ENCODE peak calls at places on chromosomes 13 and 19, in seven cellular contexts. R is stimulated activated CD8-positive, alpha-beta memory T cell treated with anti-CD3 and anti-CD28 coated beads, Interleukin-4, amount 100 ng/mL, for 48 hours; L is lower lobe of right lung; Z is HEK293T; N is endothelial cell; U is effector CD4-positive, alpha-beta T cell; X is RWPE1. B is an unnamed sample.

GRCh38 chr13:53784331-53784730 is 755.7 kb downstream of the OLFM4 start:
- DNase-seq in N (no peak), L (no peak), U (no peak), X (no peak), R (no peak), Z (no peak), B (no peak)

GRCh38 chr13:101618440-101619187 is 166.1 kb downstream of the ITGBL1 start:
- DNase-seq in R (no peak), X (no peak), L (no peak), Z (no peak), N (no peak), U (no peak), B (no peak)

GRCh38 chr19:42114412-42114811 is 17.8 kb downstream of the POU2F2 start:
- DNase-seq in R (no peak), N (no peak), Z (no peak), U (no peak), X (no peak), L (no peak), B (no peak)

GRCh38 chr19:31139871-31140505 is 209.2 kb downstream of the TSHZ3 start:
- DNase-seq in Z (no peak), U (no peak), L (no peak), N (no peak), X (peak), R (no peak), B (no peak)

GRCh38 chr13:82749551-82749950 is 1132.7 kb downstream of the SLITRK1 start:
- DNase-seq in L (no peak), N (no peak), R (no peak), X (no peak), Z (no peak), U (no peak), B (no peak)

GRCh38 chr19:35746556-35746955 is 1.1 kb downstream of the PSENEN start:
- DNase-seq in R (no peak), L (no peak), U (no peak), Z (no peak), X (no peak), N (no peak), B (no peak)

GRCh38 chr19:491146-491741 is 5.0 kb upstream of the MADCAM1 start:
- DNase-seq in R (peak), U (no peak), N (no peak), L (no peak), Z (peak), X (no peak), B (no peak)

GRCh38 chr19:18470153-18470552 is 32.2 kb upstream of the ISYNA1 start:
- DNase-seq in U (no peak), X (no peak), L (no peak), Z (peak), R (peak), N (peak), B (no peak)

GRCh38 chr19:15285896-15286591 is 46.3 kb downstream of the BRD4 start:
- DNase-seq in R (no peak), Z (no peak), N (no peak), L (no peak), X (no peak), U (no peak), B (no peak)

GRCh38 chr19:44794610-44795009 is 14.3 kb upstream of the BCAM start:
- DNase-seq in L (no peak), X (no peak), U (no peak), R (no peak), N (no peak), Z (no peak), B (no peak)

GRCh38 chr13:41465215-41465907 is 8.0 kb downstream of the RGCC start:
- DNase-seq in Z (no peak), U (peak), L (peak), X (peak), N (no peak), R (peak), B (peak)

GRCh38 chr13:73146705-73147104 is 87.9 kb downstream of the KLF5 start:
- DNase-seq in X (no peak), L (no peak), R (no peak), N (no peak), U (no peak), Z (no peak), B (no peak)

GRCh38 chr19:9793051-9793591 is 24.6 kb upstream of the ZNF846 start:
- DNase-seq in X (no peak), R (peak), U (peak), N (no peak), L (peak), Z (no peak), B (peak)

GRCh38 chr13:44368062-44368591 is 5.5 kb upstream of the SERP2 start:
- DNase-seq in N (no peak), X (no peak), L (no peak), R (no peak), Z (no peak), U (no peak), B (no peak)

GRCh38 chr13:91211548-91211947 is 135.9 kb upstream of the MIR17HG start:
- DNase-seq in L (no peak), X (no peak), U (no peak), R (no peak), Z (no peak), N (no peak), B (no peak)

GRCh38 chr19:14081797-14082674 is 3.5 kb downstream of the C19orf67 start:
- DNase-seq in X (no peak), L (peak), N (peak), U (no peak), Z (no peak), R (peak), B (peak)